ENCODE peak calls at places on chromosome 1, in six cellular contexts. X, Q, D, S, E and R are unnamed samples.

GRCh38 chr1:239912471-239912870 is 179.2 kb upstream of the FMN2 start:
- DNase-seq in Q (no peak), E (no peak), X (no peak), S (peak), D (no peak), R (peak)

GRCh38 chr1:91400133-91400725 is 4.4 kb downstream of the HFM1 start:
- DNase-seq in D (no peak), S (peak), E (no peak), X (no peak), Q (peak), R (no peak)

GRCh38 chr1:40772146-40772770 is 11.3 kb upstream of the KCNQ4 start:
- DNase-seq in D (no peak), S (no peak), Q (no peak), X (no peak), E (no peak), R (no peak)

GRCh38 chr1:246215505-246215893 is 291.6 kb downstream of the SMYD3 start:
- DNase-seq in Q (no peak), X (no peak), D (no peak), E (no peak), S (no peak), R (no peak)

GRCh38 chr1:232014941-232015340 is 388.4 kb downstream of the DISC1 start:
- DNase-seq in D (no peak), Q (no peak), S (no peak), X (no peak), E (no peak), R (no peak)

GRCh38 chr1:52786148-52786547 is 56.4 kb upstream of the ZYG11A start:
- DNase-seq in Q (no peak), E (no peak), D (no peak), S (no peak), X (no peak), R (no peak)

GRCh38 chr1:212037900-212038299 is 2.4 kb downstream of the DTL start:
- DNase-seq in E (no peak), X (no peak), D (no peak), S (peak), Q (no peak), R (no peak)

GRCh38 chr1:37699147-37699546 is 6.8 kb downstream of the CDCA8 start:
- DNase-seq in X (no peak), S (no peak), Q (no peak), D (no peak), E (no peak), R (no peak)

GRCh38 chr1:211549092-211549749 is 29.7 kb downstream of the SLC30A1 start:
- DNase-seq in Q (no peak), X (no peak), E (no peak), D (no peak), S (no peak), R (no peak)

GRCh38 chr1:225691861-225692516 is 39.1 kb upstream of the ENAH start:
- DNase-seq in Q (no peak), E (no peak), S (peak), X (no peak), D (no peak), R (no peak)

GRCh38 chr1:153963850-153964331 is 554 bp upstream of the SLC39A1 start:
- DNase-seq in D (no peak), X (peak), Q (peak), E (peak), S (no peak), R (no peak)

GRCh38 chr1:232704694-232705680 is 75.1 kb upstream of the SIPA1L2 start:
- DNase-seq in D (peak), Q (no peak), X (peak), E (no peak), S (peak), R (peak)

GRCh38 chr1:199867601-199868000 is 159.9 kb upstream of the NR5A2 start:
- DNase-seq in X (no peak), E (no peak), D (no peak), S (no peak), Q (no peak), R (no peak)

GRCh38 chr1:184824716-184825323 is 70.2 kb upstream of the EDEM3 start:
- DNase-seq in X (no peak), Q (no peak), E (no peak), S (no peak), D (no peak), R (no peak)

GRCh38 chr1:93846151-93846928 is 32.7 kb downstream of the DNTTIP2 start:
- DNase-seq in D (peak), E (peak), Q (peak), X (peak), S (peak), R (peak)

GRCh38 chr1:93845554-93846150 is 33.4 kb downstream of the DNTTIP2 start:
- DNase-seq in S (peak), E (no peak), Q (peak), X (peak), D (no peak), R (peak)

GRCh38 chr1:93847811-93848288 is 31.2 kb downstream of the DNTTIP2 start:
- DNase-seq in D (peak), S (peak), X (peak), E (peak), Q (peak), R (peak)

GRCh38 chr1:93848352-93848883 is 30.6 kb downstream of the DNTTIP2 start:
- DNase-seq in D (no peak), X (no peak), E (no peak), S (no peak), Q (no peak), R (no peak)

GRCh38 chr1:93846929-93847810 is 31.8 kb downstream of the DNTTIP2 start:
- DNase-seq in D (peak), E (peak), S (peak), X (peak), Q (peak), R (peak)
- TF ChIP-seq CTCF in D (peak), E (no peak), S (peak), X (no peak), Q (no peak), R (peak)

GRCh38 chr1:173477286-173478098 is at the start of gene PRDX6:
- DNase-seq in S (peak), E (peak), Q (peak), D (peak), X (peak), R (no peak)
- TF ChIP-seq CTCF in S (no peak), E (no peak), Q (no peak), D (no peak), X (no peak), R (peak)

GRCh38 chr1:33099290-33100118 is 18.6 kb downstream of the AZIN2 start:
- DNase-seq in E (no peak), S (peak), D (no peak), Q (peak), X (peak), R (peak)
- TF ChIP-seq CTCF in E (no peak), S (peak), D (no peak), Q (no peak), X (peak), R (peak)

GRCh38 chr1:114669562-114670082 is at the start of gene DENND2C:
- DNase-seq in D (no peak), E (no peak), Q (peak), X (no peak), S (no peak), R (no peak)
- TF ChIP-seq CTCF in D (no peak), E (no peak), Q (no peak), X (no peak), S (peak), R (no peak)

DNA sequence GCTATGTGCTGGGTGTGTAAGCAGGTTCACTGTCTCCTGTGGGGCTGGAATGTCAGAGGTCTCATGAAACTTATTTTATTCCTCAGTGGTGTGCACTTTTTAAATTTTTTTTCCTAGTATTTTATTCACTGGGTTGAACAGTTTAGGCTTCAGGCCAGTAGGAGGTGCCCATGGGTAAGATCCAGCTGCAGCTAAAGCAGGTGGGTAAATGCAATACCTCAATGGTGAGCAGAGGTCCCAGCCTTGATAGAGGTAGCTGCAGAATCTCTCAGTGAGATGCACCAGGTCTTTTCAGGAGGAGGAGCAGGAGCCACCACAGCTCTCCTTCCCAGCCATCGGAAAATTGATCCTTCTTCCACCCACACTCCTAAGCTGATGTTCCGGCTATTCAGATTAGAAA is 12.6 kb upstream of the OR6N2 start:
- DNase-seq in S (no peak), Q (peak), X (no peak), E (no peak), D (no peak), R (no peak)
- TF ChIP-seq CTCF in S (no peak), Q (peak), X (no peak), E (no peak), D (peak), R (no peak)

GRCh38 chr1:4002741-4003140 is 102.7 kb upstream of the C1orf174 start:
- DNase-seq in E (no peak), S (no peak), X (no peak), D (no peak), Q (no peak), R (no peak)
- TF ChIP-seq CTCF in E (no peak), S (no peak), X (no peak), D (no peak), Q (no peak), R (no peak)

GRCh38 chr1:110309768-110310167 is 29.4 kb upstream of the RBM15 start:
- DNase-seq in Q (no peak), D (no peak), S (peak), E (no peak), X (no peak), R (peak)
- TF ChIP-seq CTCF in Q (no peak), D (no peak), S (peak), E (no peak), X (no peak), R (peak)

GRCh38 chr1:25487628-25488027 is 55.8 kb upstream of the LDLRAP1 start:
- DNase-seq in Q (peak), X (no peak), E (no peak), S (no peak), D (no peak), R (no peak)
- TF ChIP-seq CTCF in Q (peak), X (peak), E (peak), S (peak), D (peak), R (peak)

GRCh38 chr1:22670352-22670964 is 17.4 kb downstream of the C1QB start:
- DNase-seq in E (no peak), Q (peak), D (no peak), S (no peak), X (no peak), R (no peak)

GRCh38 chr1:22676916-22677601 is 24.0 kb downstream of the C1QB start:
- DNase-seq in E (no peak), X (no peak), Q (peak), D (no peak), S (no peak), R (no peak)

GRCh38 chr1:22671999-22672398 is 19.0 kb downstream of the C1QB start:
- DNase-seq in E (no peak), X (no peak), Q (no peak), S (no peak), D (no peak), R (no peak)

GRCh38 chr1:22674410-22674749 is 21.3 kb downstream of the C1QB start:
- DNase-seq in E (no peak), D (no peak), X (no peak), S (no peak), Q (no peak), R (no peak)

GRCh38 chr1:22673486-22674409 is 20.7 kb downstream of the C1QB start:
- DNase-seq in D (peak), E (no peak), Q (peak), S (peak), X (peak), R (peak)
- TF ChIP-seq CTCF in D (peak), E (peak), Q (peak), S (peak), X (peak), R (peak)